ENCODE peak calls at places on chromosomes 5 and 9, in ten cellular contexts. K, H, I, D, M, G, R, W, Y and N are unnamed samples.
A peak's percentile ranks its signal among the peaks of the same experiment; 100 is the strongest.

GRCh38 chr9:90915693-90916092 is 114.1 kb downstream of the SYK start:
- DNase-seq in K (peak; percentile 26), H (no peak), I (peak; percentile 43), D (no peak), M (peak; percentile 28), G (no peak), R (no peak), W (peak; percentile 57), Y (no peak), N (peak; percentile 58)

GRCh38 chr5:138944527-138945322 is 69.6 kb upstream of the LRRTM2 start:
- DNase-seq in K (peak; percentile 23), H (no peak), I (no peak), D (no peak), M (no peak), G (no peak), R (peak; percentile 67), W (peak; percentile 89), Y (no peak), N (no peak)

GRCh38 chr5:39780341-39780740 is 355.6 kb upstream of the DAB2 start:
- DNase-seq in K (no peak), H (no peak), I (no peak), D (no peak), M (no peak), G (no peak), R (no peak), W (no peak), Y (no peak), N (no peak)

GRCh38 chr9:35029852-35030251 is 40.3 kb downstream of the DNAJB5 start:
- DNase-seq in K (no peak), H (no peak), I (no peak), D (no peak), M (no peak), G (no peak), R (no peak), W (no peak), Y (no peak), N (no peak)

GRCh38 chr9:107684224-107684623 is 194.7 kb upstream of the KLF4 start:
- DNase-seq in K (no peak), H (no peak), I (no peak), D (no peak), M (no peak), G (no peak), R (no peak), W (peak; percentile 15), Y (no peak), N (no peak)

GRCh38 chr9:128706045-128706444 is 3.7 kb downstream of the PKN3 start:
- DNase-seq in K (no peak), H (no peak), I (no peak), D (no peak), M (no peak), G (no peak), R (no peak), W (no peak), Y (no peak), N (no peak)

GRCh38 chr9:124420991-124421543 is 5.8 kb upstream of the PSMB7 start:
- DNase-seq in K (no peak), H (no peak), I (no peak), D (no peak), M (no peak), G (no peak), R (peak; percentile 97), W (no peak), Y (no peak), N (no peak)

GRCh38 chr9:124033348-124033747 is 21.8 kb downstream of the LHX2 start:
- DNase-seq in K (no peak), H (no peak), I (no peak), D (no peak), M (no peak), G (no peak), R (no peak), W (no peak), Y (no peak), N (no peak)

GRCh38 chr5:59709833-59710232 is 183.7 kb downstream of the PDE4D start:
- DNase-seq in K (peak; percentile 77), H (no peak), I (no peak), D (no peak), M (no peak), G (no peak), R (no peak), W (peak; percentile 47), Y (no peak), N (no peak)

GRCh38 chr9:92517046-92517445 is 18.7 kb downstream of the ECM2 start:
- DNase-seq in K (no peak), H (no peak), I (no peak), D (no peak), M (no peak), G (no peak), R (no peak), W (no peak), Y (no peak), N (no peak)

GRCh38 chr5:99544326-99544725 is 615.5 kb upstream of the CHD1 start:
- DNase-seq in K (no peak), H (no peak), I (no peak), D (no peak), M (no peak), G (no peak), R (no peak), W (no peak), Y (no peak), N (no peak)

GRCh38 chr5:160269017-160269416 is 39.7 kb downstream of the FABP6 start:
- DNase-seq in K (peak; percentile 71), H (peak; percentile 54), I (no peak), D (peak; percentile 26), M (no peak), G (no peak), R (no peak), W (peak; percentile 66), Y (no peak), N (peak; percentile 93)

GRCh38 chr5:74415695-74416102 is 224.8 kb downstream of the ENC1 start:
- DNase-seq in K (no peak), H (no peak), I (no peak), D (no peak), M (no peak), G (no peak), R (no peak), W (no peak), Y (no peak), N (no peak)

GRCh38 chr9:81671880-81672280 is 17.5 kb downstream of the TLE1 start:
- DNase-seq in K (no peak), H (peak; percentile 45), I (no peak), D (no peak), M (no peak), G (no peak), R (peak; percentile 76), W (no peak), Y (no peak), N (no peak)

GRCh38 chr5:77449277-77449676 is 42.8 kb downstream of the WDR41 start:
- DNase-seq in K (no peak), H (no peak), I (no peak), D (no peak), M (no peak), G (no peak), R (no peak), W (no peak), Y (no peak), N (no peak)

GRCh38 chr5:14810941-14811573 is 60.5 kb downstream of the ANKH start:
- DNase-seq in K (no peak), H (no peak), I (no peak), D (no peak), M (no peak), G (no peak), R (no peak), W (no peak), Y (no peak), N (no peak)

GRCh38 chr5:141783599-141784296 is 94.5 kb downstream of the PCDH1 start:
- DNase-seq in K (no peak), H (no peak), I (no peak), D (no peak), M (no peak), G (no peak), R (peak; percentile 34), W (peak; percentile 21), Y (no peak), N (no peak)

GRCh38 chr5:89313804-89314588 is 431.0 kb upstream of the MEF2C start:
- DNase-seq in K (peak; percentile 70), H (no peak), I (no peak), D (peak; percentile 36), M (peak; percentile 84), G (no peak), R (no peak), W (peak; percentile 93), Y (no peak), N (no peak)

GRCh38 chr9:119773823-119774222 is 404.6 kb upstream of the BRINP1 start:
- DNase-seq in K (no peak), H (no peak), I (no peak), D (no peak), M (no peak), G (no peak), R (no peak), W (no peak), Y (no peak), N (no peak)